ENCODE peak calls at places on chromosomes 5 and 9, in ten cellular contexts. U, H, B, J, X, Q, S, Y, T and W are unnamed samples.

GRCh38 chr5:126948453-126948852 is 81.9 kb downstream of the MARCHF3 start:
- DNase-seq in U (no peak), H (no peak), B (no peak), J (no peak), X (no peak), Q (no peak), S (no peak), Y (no peak), T (no peak), W (no peak)

GRCh38 chr9:16131269-16131668 is 578.4 kb downstream of the CCDC171 start:
- DNase-seq in U (no peak), H (no peak), B (no peak), J (no peak), X (no peak), Q (no peak), S (no peak), Y (no peak), T (no peak), W (no peak)

GRCh38 chr5:168712280-168712924 is 133.2 kb upstream of the PANK3 start:
- DNase-seq in U (peak; percentile 1), H (no peak), B (no peak), J (no peak), X (peak; percentile 65), Q (no peak), S (no peak), Y (no peak), T (no peak), W (no peak)

GRCh38 chr5:170078931-170079330 is 26.8 kb upstream of the FOXI1 start:
- DNase-seq in U (no peak), H (no peak), B (no peak), J (no peak), X (no peak), Q (no peak), S (no peak), Y (no peak), T (no peak), W (no peak)

GRCh38 chr5:80860934-80861613 is 99.1 kb upstream of the RASGRF2 start:
- DNase-seq in U (no peak), H (no peak), B (no peak), J (no peak), X (no peak), Q (no peak), S (no peak), Y (no peak), T (no peak), W (no peak)

GRCh38 chr5:97844797-97845196 is 661.8 kb upstream of the RIOK2 start:
- DNase-seq in U (peak; percentile 9), H (no peak), B (no peak), J (no peak), X (no peak), Q (no peak), S (no peak), Y (no peak), T (no peak), W (no peak)

GRCh38 chr5:126370796-126371718 is 52.2 kb upstream of the GRAMD2B start:
- DNase-seq in U (no peak), H (no peak), B (peak; percentile 9), J (peak; percentile 58), X (no peak), Q (peak; percentile 40), S (no peak), Y (no peak), T (peak; percentile 75), W (no peak)

GRCh38 chr5:175809531-175810121 is 61.8 kb upstream of the CPLX2 start:
- DNase-seq in U (no peak), H (no peak), B (no peak), J (no peak), X (peak; percentile 37), Q (no peak), S (peak; percentile 31), Y (no peak), T (peak; percentile 47), W (no peak)

GRCh38 chr5:82225525-82226172 is 52.5 kb downstream of the RPS23 start:
- DNase-seq in U (peak; percentile 33), H (peak; percentile 69), B (peak; percentile 65), J (peak; percentile 59), X (peak; percentile 46), Q (peak; percentile 56), S (peak; percentile 70), Y (no peak), T (peak; percentile 55), W (peak; percentile 18)

GRCh38 chr5:78232163-78232562 is 62.3 kb downstream of the AP3B1 start:
- DNase-seq in U (no peak), H (no peak), B (no peak), J (no peak), X (no peak), Q (no peak), S (no peak), Y (no peak), T (no peak), W (no peak)

GRCh38 chr5:6556089-6556801 is 76.6 kb downstream of the NSUN2 start:
- DNase-seq in U (no peak), H (no peak), B (no peak), J (no peak), X (no peak), Q (no peak), S (no peak), Y (peak; percentile 70), T (no peak), W (no peak)

GRCh38 chr9:35112257-35113020 is 3.2 kb downstream of the ATOSB start:
- DNase-seq in U (no peak), H (no peak), B (no peak), J (peak; percentile 40), X (no peak), Q (no peak), S (no peak), Y (no peak), T (no peak), W (no peak)
- H3K27ac ChIP-seq in U (no peak overlapping the region), H (peak overlapping the region; percentile 93), B (peak overlapping the region; percentile 97), J (peak overlapping the region; percentile 90), X (peak overlapping the region; percentile 54), Q (peak overlapping the region; percentile 92), S (peak overlapping the region; percentile 88), Y (peak overlapping the region; percentile 93), T (no peak overlapping the region), W (peak overlapping the region; percentile 85)

DNA sequence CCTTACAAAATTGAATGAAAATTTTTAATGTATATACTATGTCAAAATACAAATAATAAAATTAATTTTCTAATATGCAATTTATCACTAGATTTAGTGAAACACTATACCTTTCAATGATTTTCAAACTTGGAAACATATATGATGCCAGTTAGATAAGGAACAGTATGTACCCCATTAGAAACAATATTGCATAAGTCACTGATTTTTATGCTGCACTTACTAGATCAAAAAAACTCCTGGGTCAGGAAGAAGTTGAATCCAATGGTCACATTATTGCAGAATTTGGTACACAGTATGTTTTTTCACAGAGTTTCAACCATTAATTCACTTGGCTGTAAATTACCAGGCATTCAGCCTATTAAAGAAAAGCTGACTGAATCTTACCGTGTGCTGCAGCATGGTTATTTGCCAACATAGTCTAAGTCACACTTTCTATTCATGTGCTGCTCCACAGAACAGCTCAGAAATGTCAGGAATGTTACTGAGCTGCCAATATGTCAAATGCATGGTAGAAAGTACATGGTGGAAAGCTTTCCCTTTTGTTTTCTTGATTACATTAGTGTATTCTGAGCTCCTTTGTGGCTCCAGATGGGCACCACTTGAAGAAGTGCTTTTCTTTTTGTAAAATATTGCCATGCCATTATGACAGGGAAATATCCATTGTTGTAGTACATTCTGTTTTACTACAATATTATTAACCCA is 9.9 kb upstream of the PRR16 start:
- DNase-seq in U (no peak), H (no peak), B (no peak), J (no peak), X (no peak), Q (no peak), S (no peak), Y (no peak), T (no peak), W (no peak)
- TF ChIP-seq POLR2AphosphoS5 in U (no peak), H (no peak), B (peak; percentile 27), J (no peak), X (no peak), Q (no peak), S (no peak), Y (no peak), T (no peak), W (no peak)

GRCh38 chr5:151682240-151682639 is 4.5 kb downstream of the SPARC start:
- DNase-seq in U (no peak), H (no peak), B (no peak), J (no peak), X (no peak), Q (no peak), S (no peak), Y (no peak), T (no peak), W (no peak)

GRCh38 chr5:151682751-151683331 is 3.9 kb downstream of the SPARC start:
- DNase-seq in U (no peak), H (no peak), B (no peak), J (no peak), X (no peak), Q (no peak), S (no peak), Y (no peak), T (no peak), W (no peak)

GRCh38 chr5:151683936-151684586 is 2.7 kb downstream of the SPARC start:
- DNase-seq in U (no peak), H (no peak), B (no peak), J (no peak), X (no peak), Q (no peak), S (no peak), Y (no peak), T (no peak), W (no peak)

GRCh38 chr5:151684690-151685361 is 1.9 kb downstream of the SPARC start:
- DNase-seq in U (peak; percentile 82), H (peak; percentile 87), B (no peak), J (peak; percentile 29), X (no peak), Q (no peak), S (no peak), Y (no peak), T (no peak), W (peak; percentile 53)

DNA sequence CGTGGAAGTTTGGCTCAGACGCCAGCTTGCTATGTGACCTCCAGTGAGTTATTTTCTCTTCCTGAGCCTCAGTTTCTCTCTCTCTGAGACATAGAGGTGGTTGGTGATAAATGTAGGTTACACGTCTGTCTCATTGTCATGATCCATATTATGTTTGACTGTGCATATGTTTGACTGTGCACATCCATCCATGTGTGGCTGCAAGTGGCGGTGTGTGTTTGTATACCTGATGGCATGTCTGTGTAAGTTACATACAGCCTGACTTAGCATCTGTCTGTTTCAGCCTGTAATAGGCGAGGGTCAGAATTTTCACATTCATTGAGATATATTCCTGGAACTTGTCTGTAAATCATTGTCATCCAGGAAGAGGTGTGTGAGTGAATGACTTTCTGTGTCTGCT is 3.3 kb downstream of the SPARC start:
- DNase-seq in U (no peak), H (no peak), B (no peak), J (no peak), X (no peak), Q (no peak), S (no peak), Y (no peak), T (no peak), W (no peak)
- H3K4me1 ChIP-seq in U (peaks cover 10% of the 10 kb centered on the region), H (no peaks in the 10 kb centered on the region), B (peaks cover 45% of the 10 kb centered on the region), J (peaks cover 5% of the 10 kb centered on the region), X (peaks cover 6% of the 10 kb centered on the region), Q (peaks cover 11% of the 10 kb centered on the region), S (peaks cover 86% of the 10 kb centered on the region), Y (peaks cover 51% of the 10 kb centered on the region), T (peaks cover 30% of the 10 kb centered on the region), W (peaks cover 12% of the 10 kb centered on the region)

DNA sequence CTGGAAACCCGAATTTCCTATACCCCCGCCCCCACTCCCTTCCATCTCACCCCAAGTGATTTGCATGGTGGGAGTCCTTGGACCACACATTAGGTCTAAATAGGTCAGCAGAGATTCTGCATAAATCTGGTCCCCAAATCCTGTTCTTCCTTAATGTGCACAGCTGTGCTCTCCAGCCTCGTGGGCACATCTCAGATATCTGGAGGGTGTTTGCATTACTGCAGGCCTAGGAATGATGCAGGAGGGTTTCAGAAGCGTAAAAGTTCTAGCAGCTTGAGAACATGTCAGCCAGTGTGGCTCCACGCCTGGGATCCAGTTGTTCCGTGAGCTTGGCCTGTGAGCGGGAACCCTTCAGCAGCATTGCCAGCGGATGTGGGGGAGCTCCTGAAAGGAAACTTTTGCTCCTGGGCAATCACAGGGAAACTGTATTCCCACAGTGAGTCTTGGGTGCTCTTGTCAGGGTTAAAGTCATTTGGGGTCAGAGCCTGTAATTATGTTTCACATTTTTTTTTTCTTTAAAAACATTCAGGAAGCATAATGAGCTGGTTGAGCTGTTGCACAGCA is 12.9 kb downstream of the ARHGAP26 start:
- DNase-seq in U (no peak), H (peak; percentile 81), B (no peak), J (no peak), X (no peak), Q (no peak), S (no peak), Y (no peak), T (no peak), W (no peak)
- H3K27ac ChIP-seq in U (no peak overlapping the region), H (peak overlapping the region; percentile 48), B (no peak overlapping the region), J (peak overlapping the region; percentile 23), X (no peak overlapping the region), Q (peak overlapping the region; percentile 21), S (peak overlapping the region; percentile 76), Y (peak overlapping the region; percentile 42), T (no peak overlapping the region), W (peak overlapping the region; percentile 77)